ENCODE peak calls at places on chromosomes 2 and 18, in seven cellular contexts. B, N, D, Y, E, V and J are unnamed samples.

GRCh38 chr2:262117-262516 is 1.7 kb downstream of the SH3YL1 start:
- DNase-seq in N (no peak), V (no peak), B (no peak), E (no peak), D (no peak), Y (no peak), J (no peak)

GRCh38 chr2:194333091-194333490 is 1323.9 kb upstream of the SLC39A10 start:
- DNase-seq in B (no peak), N (no peak), E (no peak), D (no peak), V (no peak), Y (no peak), J (no peak)

GRCh38 chr18:59189746-59190145 is 30.2 kb upstream of the GRP start:
- DNase-seq in N (no peak), D (no peak), V (no peak), E (no peak), Y (no peak), B (no peak), J (no peak)

GRCh38 chr2:64998658-64999061 is 9.5 kb downstream of the SLC1A4 start:
- DNase-seq in V (no peak), Y (no peak), B (no peak), D (no peak), N (no peak), E (no peak), J (no peak)

GRCh38 chr2:192286093-192286701 is 91.5 kb upstream of the TMEFF2 start:
- DNase-seq in D (no peak), E (no peak), Y (no peak), N (peak; percentile 75), V (peak; percentile 14), B (peak; percentile 68), J (no peak)

GRCh38 chr2:191003405-191004309 is 10.3 kb downstream of the STAT1 start:
- DNase-seq in V (no peak), D (no peak), N (no peak), B (no peak), E (no peak), Y (no peak), J (no peak)

GRCh38 chr2:86622878-86623548 is 652 bp downstream of the RNF103 start:
- DNase-seq in N (no peak), E (peak; percentile 79), D (peak; percentile 79), Y (no peak), B (no peak), V (no peak), J (peak; percentile 57)

GRCh38 chr18:47595816-47596501 is 334.5 kb downstream of the SMAD2 start:
- DNase-seq in V (peak; percentile 47), N (no peak), E (peak; percentile 71), Y (no peak), D (peak; percentile 72), B (peak; percentile 38), J (peak; percentile 42)

GRCh38 chr2:64260817-64261216 is 116.6 kb upstream of the PELI1 start:
- DNase-seq in B (no peak), E (peak; percentile 31), D (peak; percentile 47), V (peak; percentile 88), N (no peak), Y (no peak), J (peak; percentile 23)

GRCh38 chr18:69885841-69886531 is 61.7 kb downstream of the CD226 start:
- DNase-seq in Y (no peak), E (peak; percentile 22), V (peak; percentile 75), N (no peak), B (no peak), D (peak; percentile 36), J (peak; percentile 80)

GRCh38 chr2:199461455-199462166 is 3.9 kb upstream of the SATB2 start:
- DNase-seq in D (no peak), Y (no peak), E (no peak), V (no peak), N (no peak), B (no peak), J (no peak)

GRCh38 chr18:25067291-25068050 is 284.5 kb downstream of the ZNF521 start:
- DNase-seq in Y (no peak), E (no peak), N (no peak), D (no peak), V (no peak), B (no peak), J (no peak)

GRCh38 chr2:106159867-106160785 is 34.0 kb downstream of the UXS1 start:
- DNase-seq in D (no peak), V (no peak), E (no peak), Y (no peak), N (no peak), B (no peak), J (peak; percentile 84)

GRCh38 chr2:1556776-1557466 is 143.7 kb downstream of the TPO start:
- DNase-seq in D (no peak), Y (peak; percentile 95), B (peak; percentile 65), E (no peak), V (no peak), N (peak; percentile 87), J (no peak)

GRCh38 chr18:56756971-56757370 is 105.8 kb downstream of the WDR7 start:
- DNase-seq in N (no peak), B (no peak), V (no peak), Y (no peak), E (no peak), D (no peak), J (no peak)

GRCh38 chr2:164554487-164554886 is 66.8 kb downstream of the GRB14 start:
- DNase-seq in E (no peak), V (no peak), Y (no peak), D (no peak), B (no peak), N (no peak), J (no peak)

GRCh38 chr2:109537565-109538221 is 76.1 kb downstream of the SEPTIN10 start:
- DNase-seq in V (no peak), B (no peak), Y (no peak), E (no peak), N (peak; percentile 47), D (no peak), J (no peak)

GRCh38 chr18:6203791-6204190 is 210.9 kb downstream of the L3MBTL4 start:
- DNase-seq in N (no peak), V (no peak), E (no peak), B (no peak), Y (no peak), D (no peak), J (no peak)

GRCh38 chr2:49770919-49771318 is 616.6 kb upstream of the FSHR start:
- DNase-seq in E (no peak), B (peak; percentile 65), Y (peak; percentile 19), V (peak; percentile 54), D (peak; percentile 23), N (no peak), J (peak; percentile 2)

GRCh38 chr2:11784747-11785610 is 38.5 kb downstream of the LPIN1 start:
- DNase-seq in V (peak; percentile 22), E (peak; percentile 68), Y (no peak), D (peak; percentile 84), N (peak; percentile 43), B (peak; percentile 21), J (peak; percentile 60)

GRCh38 chr18:44771957-44772917 is 91.5 kb downstream of the SETBP1 start:
- DNase-seq in V (no peak), D (no peak), N (no peak), E (no peak), Y (no peak), B (no peak), J (no peak)

GRCh38 chr18:35661483-35662146 is 80.1 kb downstream of the GALNT1 start:
- DNase-seq in B (peak; percentile 2), N (peak; percentile 11), D (no peak), E (peak; percentile 18), V (peak; percentile 14), Y (no peak), J (no peak)
- TF ChIP-seq CTCF in B (no peak), N (no peak), D (no peak), E (peak; percentile 27), V (no peak), Y (no peak), J (no peak)

DNA sequence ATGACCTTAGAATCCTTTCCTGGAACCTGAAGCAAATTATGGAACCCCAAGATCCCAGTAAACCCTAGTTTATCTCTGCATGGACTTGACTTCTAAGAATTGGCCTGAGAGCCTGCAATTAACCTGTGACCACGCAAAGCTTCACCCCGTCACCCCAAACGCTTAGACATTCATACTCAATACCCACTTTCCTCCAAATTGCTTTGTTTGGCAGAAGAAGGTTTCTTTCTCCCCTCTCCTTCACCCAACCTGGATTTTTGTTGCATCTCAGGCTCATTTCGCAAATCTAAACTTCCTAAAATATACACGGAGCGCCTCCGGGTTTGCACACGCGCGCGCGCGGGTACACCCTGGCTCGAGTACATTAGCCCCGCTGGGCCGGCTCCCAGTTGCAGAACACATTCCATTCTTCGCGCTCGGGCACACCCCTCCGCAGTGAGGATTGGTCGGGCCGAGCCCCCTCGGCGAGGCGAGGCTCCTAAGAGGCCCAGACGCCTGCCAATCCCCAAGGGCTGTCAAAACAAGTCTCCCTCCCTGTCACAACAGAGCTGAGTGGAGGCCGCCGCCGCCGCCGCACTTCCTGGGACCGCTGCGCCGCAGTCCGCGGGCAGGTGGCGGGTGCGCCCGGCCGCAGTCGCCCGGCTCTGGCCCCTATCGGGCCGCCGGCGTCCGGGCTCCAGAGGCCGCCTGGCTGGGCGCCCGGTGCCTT is at the start of gene PLCL1:
- DNase-seq in Y (peak; percentile 72), D (peak; percentile 93), B (peak; percentile 92), N (peak; percentile 91), V (peak; percentile 95), E (peak; percentile 93), J (peak; percentile 93)
- TF ChIP-seq CTCF in Y (no peak), D (no peak), B (no peak), N (no peak), V (no peak), E (no peak), J (no peak)

DNA sequence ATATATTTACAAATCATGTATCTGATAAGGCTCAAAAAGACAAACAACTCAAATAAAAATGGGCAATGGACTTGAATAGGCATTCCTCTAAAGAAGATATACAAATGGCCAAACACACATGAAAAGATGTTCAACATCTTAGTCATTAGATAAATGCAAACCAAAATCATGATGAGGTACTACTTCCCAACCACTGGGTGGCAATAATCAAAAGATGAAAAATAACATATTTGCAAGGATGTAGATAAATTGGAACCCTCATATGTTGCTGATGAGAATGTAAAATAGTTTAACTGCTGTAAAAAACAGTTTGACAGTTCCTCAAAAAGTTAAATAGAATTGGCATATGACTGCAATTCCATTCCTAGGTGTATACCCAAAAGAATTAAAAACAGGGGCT is 132.3 kb downstream of the TTC32 start:
- DNase-seq in E (no peak), N (peak; percentile 30), B (peak; percentile 42), Y (no peak), V (no peak), D (no peak), J (no peak)
- TF ChIP-seq CTCF in E (no peak), N (no peak), B (peak; percentile 19), Y (no peak), V (no peak), D (peak; percentile 7), J (no peak)

DNA sequence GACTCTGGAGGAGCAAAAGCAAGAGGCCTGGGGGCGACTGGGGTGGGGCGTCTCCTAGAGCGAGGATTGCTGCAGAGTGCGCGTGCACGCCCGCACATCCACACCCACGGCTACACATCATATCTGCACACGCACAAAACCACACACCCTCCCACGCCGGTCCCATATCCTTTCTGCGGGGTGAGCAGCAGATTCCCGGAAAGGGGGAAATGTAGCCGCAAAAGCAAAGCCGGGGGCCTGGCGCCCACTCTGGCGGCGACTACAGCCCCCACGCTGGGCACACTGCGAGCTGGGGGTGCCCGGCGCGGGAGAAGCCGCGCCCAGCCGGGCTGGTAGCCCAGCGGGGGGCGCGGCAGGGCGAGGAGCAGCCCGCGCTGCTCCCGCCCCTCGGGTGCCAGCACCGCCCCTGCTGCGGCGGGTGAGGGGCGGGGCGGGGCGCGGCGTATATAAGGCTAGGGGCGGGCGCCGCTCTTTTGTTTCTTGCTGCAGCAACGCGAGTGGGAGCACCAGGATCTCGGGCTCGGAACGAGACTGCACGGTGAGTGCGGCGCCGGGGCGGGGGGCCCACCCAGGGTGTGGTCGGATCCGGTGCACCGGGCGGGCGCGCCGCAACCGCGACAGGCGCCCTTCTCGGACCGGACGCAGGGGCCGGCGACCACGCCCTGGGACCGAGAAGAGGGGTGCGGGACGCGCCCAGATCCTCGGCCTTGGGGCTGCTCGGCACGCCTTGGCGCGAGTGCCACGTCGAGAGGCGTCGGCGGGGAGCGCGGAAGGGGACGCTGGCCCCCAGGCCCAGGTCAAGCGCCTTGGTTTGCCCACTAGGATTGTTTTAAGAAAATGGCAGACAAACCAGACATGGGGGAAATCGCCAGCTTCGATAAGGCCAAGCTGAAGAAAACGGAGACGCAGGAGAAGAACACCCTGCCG is at the start of gene TMSB10:
- DNase-seq in N (peak; percentile 87), D (peak; percentile 93), Y (no peak), V (peak; percentile 94), B (peak; percentile 87), E (peak; percentile 94), J (peak; percentile 91)
- TF ChIP-seq CTCF in N (no peak), D (no peak), Y (no peak), V (peak; percentile 28), B (peak; percentile 10), E (peak; percentile 25), J (no peak)